ENCODE peak calls at places on chromosomes 12 and 14, in four cellular contexts. One of them, this sample, is unnamed.

GRCh38 chr12:112909693-112910092 is 2.9 kb downstream of the OAS1 start:
- DNase-seq in HCT116: no peak
- DNase-seq in SK-N-SH: no peak
- DNase-seq in neural progenitor cell: no peak
- DNase-seq in this sample: no peak

GRCh38 chr12:85065816-85066482 is 29.8 kb downstream of the LRRIQ1 start:
- DNase-seq in HCT116: no peak
- DNase-seq in SK-N-SH: peak; percentile 7
- DNase-seq in neural progenitor cell: no peak
- DNase-seq in this sample: no peak

GRCh38 chr12:76029982-76030377 is 1.6 kb downstream of the PHLDA1 start:
- DNase-seq in HCT116: no peak
- DNase-seq in SK-N-SH: peak; percentile 49
- DNase-seq in neural progenitor cell: peak; percentile 47
- DNase-seq in this sample: peak; percentile 59

GRCh38 chr12:47080725-47081502 is 1.2 kb upstream of the AMIGO2 start:
- DNase-seq in HCT116: no peak
- DNase-seq in SK-N-SH: no peak
- DNase-seq in neural progenitor cell: peak; percentile 51
- DNase-seq in this sample: peak; percentile 77

GRCh38 chr12:8145754-8146415 is 10.9 kb upstream of the ZNF705A start:
- DNase-seq in HCT116: no peak
- DNase-seq in SK-N-SH: no peak
- DNase-seq in neural progenitor cell: peak; percentile 65
- DNase-seq in this sample: peak; percentile 83

GRCh38 chr12:124752437-124753229 is 111.0 kb downstream of the SCARB1 start:
- DNase-seq in HCT116: no peak
- DNase-seq in SK-N-SH: no peak
- DNase-seq in neural progenitor cell: no peak
- DNase-seq in this sample: peak; percentile 86

GRCh38 chr12:94427520-94428381 is 31.9 kb downstream of the CEP83 start:
- DNase-seq in HCT116: no peak
- DNase-seq in SK-N-SH: no peak
- DNase-seq in neural progenitor cell: no peak
- DNase-seq in this sample: peak; percentile 63

GRCh38 chr12:64691227-64691792 is 67.9 kb downstream of the GNS start:
- DNase-seq in HCT116: no peak
- DNase-seq in SK-N-SH: no peak
- DNase-seq in neural progenitor cell: peak; percentile 64
- DNase-seq in this sample: no peak

GRCh38 chr12:108731105-108731865 is at the start of gene CORO1C:
- DNase-seq in HCT116: peak; percentile 92
- DNase-seq in SK-N-SH: peak; percentile 97
- DNase-seq in neural progenitor cell: peak; percentile 98
- DNase-seq in this sample: peak; percentile 97

GRCh38 chr12:14780851-14781250 is 22.4 kb downstream of the WBP11 start:
- DNase-seq in HCT116: no peak
- DNase-seq in SK-N-SH: no peak
- DNase-seq in neural progenitor cell: no peak
- DNase-seq in this sample: no peak

GRCh38 chr12:78290606-78291345 is 460.1 kb downstream of the NAV3 start:
- DNase-seq in HCT116: no peak
- DNase-seq in SK-N-SH: no peak
- DNase-seq in neural progenitor cell: no peak
- DNase-seq in this sample: peak; percentile 96

GRCh38 chr12:111756196-111756595 is 10.5 kb upstream of the ALDH2 start:
- DNase-seq in HCT116: no peak
- DNase-seq in SK-N-SH: no peak
- DNase-seq in neural progenitor cell: no peak
- DNase-seq in this sample: no peak

GRCh38 chr14:45426685-45427282 is 173.8 kb upstream of the MIS18BP1 start:
- DNase-seq in HCT116: peak; percentile 62
- DNase-seq in SK-N-SH: peak; percentile 10
- DNase-seq in neural progenitor cell: peak; percentile 75
- DNase-seq in this sample: peak; percentile 49

GRCh38 chr12:100200450-100201181 is at the start of gene ACTR6:
- DNase-seq in HCT116: peak; percentile 92
- DNase-seq in SK-N-SH: peak; percentile 90
- DNase-seq in neural progenitor cell: peak; percentile 97
- DNase-seq in this sample: peak; percentile 98

GRCh38 chr14:92248638-92249037 is 74.3 kb upstream of the SLC24A4 start:
- DNase-seq in HCT116: no peak
- DNase-seq in SK-N-SH: no peak
- DNase-seq in neural progenitor cell: no peak
- DNase-seq in this sample: no peak

GRCh38 chr14:69615471-69616407 is 4.3 kb downstream of the SUSD6 start:
- DNase-seq in HCT116: no peak
- DNase-seq in SK-N-SH: no peak
- DNase-seq in neural progenitor cell: no peak
- DNase-seq in this sample: peak; percentile 91

GRCh38 chr14:90599748-90600507 is 203.1 kb downstream of the CALM1 start:
- DNase-seq in HCT116: no peak
- DNase-seq in SK-N-SH: no peak
- DNase-seq in neural progenitor cell: no peak
- DNase-seq in this sample: peak; percentile 21

GRCh38 chr12:31362115-31362758 is 36.3 kb upstream of the SINHCAF start:
- DNase-seq in HCT116: no peak
- DNase-seq in SK-N-SH: no peak
- DNase-seq in neural progenitor cell: peak; percentile 72
- DNase-seq in this sample: no peak

GRCh38 chr12:71186571-71187288 is 28.9 kb upstream of the TSPAN8 start:
- DNase-seq in HCT116: no peak
- DNase-seq in SK-N-SH: no peak
- DNase-seq in neural progenitor cell: no peak
- DNase-seq in this sample: no peak

GRCh38 chr14:74905595-74906142 is 17.4 kb downstream of the RPS6KL1 start:
- DNase-seq in HCT116: peak; percentile 28
- DNase-seq in SK-N-SH: peak; percentile 86
- DNase-seq in neural progenitor cell: peak; percentile 81
- DNase-seq in this sample: peak; percentile 70

GRCh38 chr12:30794591-30795409 is 40.0 kb upstream of the CAPRIN2 start:
- DNase-seq in HCT116: peak; percentile 94
- DNase-seq in SK-N-SH: no peak
- DNase-seq in neural progenitor cell: no peak
- DNase-seq in this sample: peak; percentile 92

GRCh38 chr12:88923631-88924030 is 343.4 kb upstream of the KITLG start:
- DNase-seq in HCT116: no peak
- DNase-seq in SK-N-SH: no peak
- DNase-seq in neural progenitor cell: no peak
- DNase-seq in this sample: no peak

DNA sequence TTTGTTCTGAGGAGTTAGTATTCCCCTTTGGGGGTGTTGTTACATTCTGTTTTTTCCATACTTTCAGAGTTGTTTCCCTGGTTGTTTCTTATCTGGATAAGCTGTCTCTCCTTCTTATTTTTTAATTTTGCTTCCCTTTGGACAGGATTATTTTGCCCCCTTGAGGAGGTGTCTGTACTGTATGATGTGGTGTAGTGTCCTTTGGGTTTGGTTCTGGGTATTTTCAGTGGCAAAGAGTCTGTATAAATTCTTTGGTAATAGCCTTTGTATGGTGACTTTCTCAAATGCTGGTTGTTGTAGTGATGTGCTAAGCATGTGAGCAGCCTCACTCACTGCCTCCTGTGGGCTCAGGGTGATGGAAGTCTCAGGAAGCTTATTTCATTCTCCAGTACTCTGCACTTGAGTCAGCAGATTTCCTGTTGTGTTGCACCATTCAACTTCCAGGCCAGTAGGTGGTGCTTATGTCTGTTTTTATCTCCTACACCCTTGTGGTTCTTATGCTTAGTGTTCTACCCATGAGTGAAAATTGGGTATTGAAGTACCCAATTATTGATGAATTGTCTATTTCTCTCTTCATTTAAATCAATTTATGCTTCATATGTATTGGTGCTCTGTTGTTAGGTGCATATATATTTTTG is 103.3 kb upstream of the PMCH start:
- DNase-seq in HCT116: peak; percentile 53
- DNase-seq in SK-N-SH: peak; percentile 8
- DNase-seq in neural progenitor cell: peak; percentile 55
- DNase-seq in this sample: peak; percentile 59
- TF ChIP-seq EZH2phosphoT487 in HCT116: no peak
- TF ChIP-seq EZH2phosphoT487 in SK-N-SH: no peak
- TF ChIP-seq EZH2phosphoT487 in neural progenitor cell: no peak
- TF ChIP-seq EZH2phosphoT487 in this sample: no peak

DNA sequence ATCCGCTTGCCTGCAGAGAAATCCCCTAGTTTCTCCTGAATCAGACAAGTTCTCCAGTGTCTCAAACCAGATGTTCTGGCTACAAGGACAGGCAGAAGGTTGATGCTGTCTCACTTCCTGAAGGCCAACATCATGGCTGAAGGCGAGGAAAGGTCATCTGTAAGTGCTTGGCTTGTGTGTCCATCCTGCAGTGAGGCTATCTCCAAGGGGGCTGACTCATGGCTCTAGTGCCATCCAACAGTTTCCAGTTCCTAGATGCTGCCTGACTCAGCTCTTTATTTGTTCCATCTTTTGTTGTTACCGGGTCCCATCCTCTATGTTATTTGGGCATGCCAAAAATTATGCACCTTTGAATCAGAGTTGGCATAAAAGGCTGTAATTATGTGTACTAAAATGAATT is 232.1 kb upstream of the TBX3 start:
- DNase-seq in HCT116: no peak
- DNase-seq in SK-N-SH: no peak
- DNase-seq in neural progenitor cell: no peak
- DNase-seq in this sample: peak; percentile 93
- H3K9ac ChIP-seq in HCT116: no peak overlapping the region
- H3K9ac ChIP-seq in SK-N-SH: no peak overlapping the region
- H3K9ac ChIP-seq in neural progenitor cell: no peak overlapping the region
- H3K9ac ChIP-seq in this sample: peak overlapping the region; percentile 51

DNA sequence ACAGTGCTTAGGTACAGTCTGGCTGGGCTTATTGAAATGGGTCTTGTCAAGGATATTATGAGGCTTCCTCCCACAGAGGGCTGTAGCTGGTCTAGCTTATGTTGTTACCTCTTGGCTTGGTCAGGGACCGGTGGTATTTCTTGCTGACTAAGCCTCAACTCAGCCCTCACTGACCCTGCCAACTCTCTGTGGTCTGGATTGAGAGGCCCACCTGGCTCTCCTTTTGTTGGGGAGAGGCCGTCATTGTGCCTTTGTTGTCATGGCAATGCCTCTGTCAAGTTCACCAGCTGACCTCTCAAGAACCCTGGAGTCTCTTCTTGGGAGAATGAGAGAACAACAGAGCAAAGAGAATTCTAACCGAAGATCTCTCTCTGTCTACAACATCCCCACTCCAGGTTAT is 245.6 kb upstream of the NPAS3 start:
- DNase-seq in HCT116: no peak
- DNase-seq in SK-N-SH: no peak
- DNase-seq in neural progenitor cell: no peak
- DNase-seq in this sample: peak; percentile 46
- TF ChIP-seq EZH2phosphoT487 in HCT116: no peak
- TF ChIP-seq EZH2phosphoT487 in SK-N-SH: no peak
- TF ChIP-seq EZH2phosphoT487 in neural progenitor cell: no peak
- TF ChIP-seq EZH2phosphoT487 in this sample: no peak

GRCh38 chr12:109946505-109946904 is 46.4 kb downstream of the TCHP start:
- DNase-seq in HCT116: no peak
- DNase-seq in SK-N-SH: no peak
- DNase-seq in neural progenitor cell: peak; percentile 69
- DNase-seq in this sample: no peak
- H3K9ac ChIP-seq in HCT116: no peak overlapping the region
- H3K9ac ChIP-seq in SK-N-SH: no peak overlapping the region
- H3K9ac ChIP-seq in neural progenitor cell: no peak overlapping the region
- H3K9ac ChIP-seq in this sample: no peak overlapping the region

DNA sequence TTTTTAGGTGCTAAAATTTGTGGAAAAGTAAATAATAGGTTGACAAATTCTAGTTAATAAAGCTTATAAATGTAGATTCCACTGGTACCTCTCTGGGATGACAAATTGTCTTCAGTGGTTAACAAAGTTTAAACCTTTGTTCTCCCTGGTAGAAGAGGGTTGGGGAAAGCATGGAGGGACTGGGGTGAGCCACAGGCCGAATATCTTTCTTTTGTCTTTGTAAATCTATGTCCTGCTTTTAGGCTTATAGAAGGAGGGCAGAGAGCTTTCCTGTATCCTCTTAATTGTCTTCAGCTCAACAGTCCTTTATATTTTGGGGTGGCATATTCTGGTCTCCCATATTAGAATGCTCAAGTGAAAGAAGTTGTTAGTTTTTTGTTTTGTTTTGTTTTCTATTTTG is 142.2 kb upstream of the CNOT2 start:
- DNase-seq in HCT116: no peak
- DNase-seq in SK-N-SH: no peak
- DNase-seq in neural progenitor cell: no peak
- DNase-seq in this sample: no peak
- TF ChIP-seq EZH2phosphoT487 in HCT116: no peak
- TF ChIP-seq EZH2phosphoT487 in SK-N-SH: no peak
- TF ChIP-seq EZH2phosphoT487 in neural progenitor cell: no peak
- TF ChIP-seq EZH2phosphoT487 in this sample: no peak